ENCODE peak calls at places on chromosomes 3 and 15, in four cellular contexts. K, Q, R and P are unnamed samples.

GRCh38 chr3:150414989-150415388 is 6.9 kb downstream of the TSC22D2 start:
- DNase-seq in K (peak), Q (no peak), R (no peak), P (no peak)

GRCh38 chr3:61200255-61200654 is 51.0 kb downstream of the FHIT start:
- DNase-seq in R (no peak), Q (no peak), K (no peak), P (no peak)

GRCh38 chr3:124964432-124964831 is 29.9 kb upstream of the MUC13 start:
- DNase-seq in Q (no peak), R (no peak), K (peak), P (no peak)

GRCh38 chr15:95169701-95170459 is 938.5 kb downstream of the MCTP2 start:
- DNase-seq in R (peak), K (peak), Q (no peak), P (no peak)

GRCh38 chr3:16401273-16401672 is 112.2 kb downstream of the RFTN1 start:
- DNase-seq in R (no peak), Q (no peak), K (no peak), P (no peak)

GRCh38 chr3:64291345-64291744 is 66.1 kb upstream of the PRICKLE2 start:
- DNase-seq in R (peak), Q (no peak), K (peak), P (no peak)

GRCh38 chr15:82699726-82700125 is 9.9 kb downstream of the AP3B2 start:
- DNase-seq in R (no peak), K (no peak), Q (no peak), P (no peak)

GRCh38 chr3:144840866-144841265 is 869.2 kb downstream of the DIPK2A start:
- DNase-seq in R (no peak), K (no peak), Q (no peak), P (no peak)

GRCh38 chr15:48414015-48414414 is 82.8 kb downstream of the DUT start:
- DNase-seq in K (no peak), R (peak), Q (no peak), P (no peak)

GRCh38 chr3:9168230-9168629 is 81.2 kb downstream of the SRGAP3 start:
- DNase-seq in Q (no peak), K (no peak), R (no peak), P (peak)

GRCh38 chr3:178131801-178132200 is 404.4 kb upstream of the KCNMB2 start:
- DNase-seq in Q (no peak), K (peak), R (peak), P (no peak)

GRCh38 chr3:194687638-194688206 is 2.0 kb downstream of the FAM43A start:
- DNase-seq in Q (peak), R (peak), K (peak), P (peak)

GRCh38 chr3:156674911-156675743 is 737 bp downstream of the TIPARP start:
- DNase-seq in K (peak), Q (peak), R (peak), P (peak)

GRCh38 chr3:124653788-124654469 is 76.3 kb upstream of the UMPS start:
- DNase-seq in R (no peak), Q (no peak), K (no peak), P (no peak)